ENCODE peak calls at places on chromosomes 1 and 21, in four cellular contexts. Y, G, H and T are unnamed samples. For H3K36me3, the result is how much of the 10 kb centered on the place peaks cover.

GRCh38 chr1:110084226-110085078 is 14.0 kb upstream of the ALX3 start:
- DNase-seq in Y (peak), G (peak), H (peak), T (no peak)

GRCh38 chr1:84365225-84366221 is 32.8 kb upstream of the DNASE2B start:
- DNase-seq in Y (no peak), G (peak), H (peak), T (peak)

GRCh38 chr1:26197813-26198212 is 7.4 kb downstream of the CATSPER4 start:
- DNase-seq in Y (no peak), G (no peak), H (no peak), T (no peak)

GRCh38 chr1:72623299-72623708 is 341.0 kb upstream of the NEGR1 start:
- DNase-seq in Y (no peak), G (peak), H (no peak), T (peak)

GRCh38 chr1:55959136-55959548 is 620.2 kb downstream of the PLPP3 start:
- DNase-seq in Y (no peak), G (no peak), H (no peak), T (no peak)

GRCh38 chr1:214458541-214458940 is 92.9 kb downstream of the PTPN14 start:
- DNase-seq in Y (no peak), G (no peak), H (no peak), T (no peak)

GRCh38 chr21:17387030-17387617 is 125.7 kb upstream of the CXADR start:
- DNase-seq in Y (peak), G (peak), H (no peak), T (peak)

GRCh38 chr1:12677565-12677964 is 33.7 kb downstream of the AADACL4 start:
- DNase-seq in Y (no peak), G (no peak), H (no peak), T (no peak)

GRCh38 chr1:226569879-226570547 is 21.4 kb downstream of the STUM start:
- DNase-seq in Y (peak), G (no peak), H (no peak), T (no peak)

GRCh38 chr1:202858789-202859414 is 30.0 kb downstream of the RABIF start:
- DNase-seq in Y (no peak), G (no peak), H (no peak), T (no peak)

GRCh38 chr1:235998812-235999211 is 66.1 kb downstream of the NID1 start:
- DNase-seq in Y (peak), G (no peak), H (no peak), T (no peak)

GRCh38 chr1:167289063-167289442 is 68.4 kb downstream of the POU2F1 start:
- DNase-seq in Y (no peak), G (no peak), H (no peak), T (no peak)

GRCh38 chr1:46030876-46031660 is 101.4 kb downstream of the PIK3R3 start:
- DNase-seq in Y (no peak), G (no peak), H (no peak), T (no peak)

GRCh38 chr1:164223378-164223777 is 335.6 kb upstream of the PBX1 start:
- DNase-seq in Y (no peak), G (no peak), H (no peak), T (no peak)

GRCh38 chr1:175297291-175297690 is 104.7 kb upstream of the KIAA0040 start:
- DNase-seq in Y (no peak), G (no peak), H (no peak), T (no peak)

GRCh38 chr1:19123837-19124236 is 86.2 kb downstream of the UBR4 start:
- DNase-seq in Y (no peak), G (no peak), H (no peak), T (no peak)

GRCh38 chr1:184866991-184867788 is 107.1 kb downstream of the NIBAN1 start:
- DNase-seq in Y (peak), G (peak), H (no peak), T (peak)

GRCh38 chr21:45528981-45529784 is 13.1 kb downstream of the SLC19A1 start:
- DNase-seq in Y (peak), G (no peak), H (peak), T (no peak)

GRCh38 chr1:110189181-110189580 is 20.9 kb upstream of the KCNC4 start:
- DNase-seq in Y (no peak), G (no peak), H (no peak), T (no peak)

GRCh38 chr1:185551008-185551407 is 183.2 kb upstream of the HMCN1 start:
- DNase-seq in Y (no peak), G (no peak), H (peak), T (no peak)

GRCh38 chr1:24373044-24373443 is 40.5 kb downstream of the STPG1 start:
- DNase-seq in Y (no peak), G (no peak), H (no peak), T (peak)

GRCh38 chr1:176639136-176639535 is 176.2 kb downstream of the PAPPA2 start:
- DNase-seq in Y (no peak), G (no peak), H (no peak), T (no peak)

GRCh38 chr21:43337901-43338655 is 88.9 kb downstream of the SIK1 start:
- DNase-seq in Y (no peak), G (no peak), H (no peak), T (no peak)

GRCh38 chr1:232628335-232629214 is 1.4 kb downstream of the SIPA1L2 start:
- DNase-seq in Y (no peak), G (peak), H (no peak), T (peak)

GRCh38 chr1:22930235-22930912 is 42.3 kb downstream of the LACTBL1 start:
- DNase-seq in Y (no peak), G (peak), H (peak), T (peak)

GRCh38 chr1:201511925-201512539 is 5.1 kb upstream of the CSRP1 start:
- DNase-seq in Y (no peak), G (no peak), H (peak), T (no peak)

GRCh38 chr1:16134071-16134801 is 21.6 kb downstream of the EPHA2 start:
- DNase-seq in Y (no peak), G (no peak), H (no peak), T (no peak)

GRCh38 chr1:232046531-232047283 is 420.1 kb downstream of the DISC1 start:
- DNase-seq in Y (no peak), G (no peak), H (no peak), T (peak)

GRCh38 chr1:70314706-70315304 is 39.7 kb downstream of the ANKRD13C start:
- DNase-seq in Y (no peak), G (no peak), H (no peak), T (no peak)

GRCh38 chr1:198018529-198018928 is 101.4 kb downstream of the LHX9 start:
- DNase-seq in Y (no peak), G (peak), H (no peak), T (peak)

GRCh38 chr1:7808253-7808844 is 24.3 kb downstream of the PER3 start:
- DNase-seq in Y (no peak), G (peak), H (no peak), T (peak)

GRCh38 chr1:234887026-234887910 is 241.4 kb downstream of the TOMM20 start:
- DNase-seq in Y (no peak), G (peak), H (no peak), T (peak)

GRCh38 chr1:56803561-56804156 is 15.5 kb downstream of the FYB2 start:
- DNase-seq in Y (no peak), G (peak), H (no peak), T (peak)

GRCh38 chr1:236552901-236553300 is 29.1 kb downstream of the LGALS8 start:
- DNase-seq in Y (no peak), G (no peak), H (no peak), T (peak)

GRCh38 chr1:220275430-220275829 is 3.2 kb upstream of the RAB3GAP2 start:
- DNase-seq in Y (no peak), G (no peak), H (no peak), T (no peak)

GRCh38 chr1:179748772-179749171 is 5.7 kb downstream of the FAM163A start:
- DNase-seq in Y (no peak), G (no peak), H (no peak), T (no peak)

DNA sequence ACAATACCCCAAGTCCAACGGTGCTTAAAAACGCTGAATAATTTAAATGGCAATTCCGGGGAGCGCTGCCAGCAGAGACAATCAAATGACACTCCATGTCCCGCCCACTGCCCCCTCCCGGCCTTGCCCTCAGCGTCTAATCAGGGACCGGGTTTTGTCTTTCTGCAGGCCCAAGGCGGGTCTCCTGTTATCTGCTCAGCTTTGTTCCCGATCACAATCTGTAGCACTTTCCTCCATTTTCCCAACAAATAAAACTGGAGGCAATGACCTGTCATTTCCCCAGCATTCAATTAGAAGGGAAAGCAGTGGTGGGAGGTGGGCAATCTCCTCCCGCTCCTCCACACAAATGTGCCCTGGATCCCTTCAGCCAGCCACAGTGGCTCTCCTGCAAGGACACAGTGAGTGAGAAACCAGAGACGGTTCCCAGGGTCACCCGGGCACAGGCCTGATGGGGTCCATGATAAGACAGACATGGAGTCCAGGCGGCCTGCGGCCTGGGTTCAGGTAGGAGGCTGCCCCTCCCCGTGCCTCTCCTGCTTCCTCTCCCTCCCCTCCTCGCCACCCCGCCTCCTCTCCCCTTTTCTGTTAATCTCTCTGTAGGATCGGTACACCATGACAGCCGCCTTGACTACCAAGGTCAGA is 42.6 kb upstream of the AJAP1 start:
- DNase-seq in Y (no peak), G (no peak), H (no peak), T (no peak)
- H3K4me3 ChIP-seq in Y (no peak), G (no peak), H (no peak), T (no peak)

DNA sequence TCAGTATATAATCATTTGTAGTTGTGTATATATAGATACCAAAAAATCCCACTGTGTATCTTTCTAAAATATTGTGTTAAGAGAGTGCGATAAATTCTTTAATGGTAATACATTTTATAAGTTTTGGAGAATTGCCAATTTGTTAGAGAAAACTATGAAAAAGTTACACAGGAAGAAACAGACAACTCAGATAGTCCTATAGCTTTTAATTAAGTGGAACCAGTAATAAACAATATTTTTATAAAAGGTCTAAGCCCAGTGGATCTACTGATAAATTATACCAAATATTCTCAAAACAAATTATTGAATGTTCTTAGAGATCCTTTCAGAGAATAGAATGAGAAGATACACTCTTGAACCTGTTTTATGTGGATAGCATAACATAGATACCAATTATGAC is 50.6 kb downstream of the OBSCN start:
- DNase-seq in Y (no peak), G (no peak), H (no peak), T (no peak)
- H3K36me3 ChIP-seq in Y (under half), G (under half), H (under half), T (under half)

DNA sequence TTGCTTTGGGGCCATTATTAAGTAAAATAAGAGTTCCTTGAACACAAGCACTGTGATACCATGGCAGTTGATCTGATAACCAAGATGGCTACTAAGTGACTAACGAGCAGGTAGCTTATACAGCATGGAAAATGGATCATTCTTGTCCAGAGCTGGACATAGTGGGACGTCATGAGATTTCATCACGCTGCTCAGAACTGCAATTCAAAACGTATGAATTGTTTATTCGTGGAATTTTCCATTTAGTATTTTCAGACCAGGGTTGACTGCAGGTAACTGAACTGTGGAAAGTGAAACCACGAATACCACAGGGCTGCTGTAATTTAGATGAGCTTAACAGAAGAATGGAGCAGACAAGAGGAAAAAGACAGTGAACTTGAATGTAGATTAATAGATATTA is 38.9 kb downstream of the CCDC18 start:
- DNase-seq in Y (no peak), G (no peak), H (no peak), T (no peak)
- H3K4me3 ChIP-seq in Y (peak), G (no peak), H (no peak), T (no peak)

GRCh38 chr1:170415734-170416372 is 116.1 kb upstream of the GORAB start:
- DNase-seq in Y (no peak), G (no peak), H (no peak), T (no peak)

GRCh38 chr1:170410391-170411146 is 121.4 kb upstream of the GORAB start:
- DNase-seq in Y (no peak), G (peak), H (no peak), T (peak)

DNA sequence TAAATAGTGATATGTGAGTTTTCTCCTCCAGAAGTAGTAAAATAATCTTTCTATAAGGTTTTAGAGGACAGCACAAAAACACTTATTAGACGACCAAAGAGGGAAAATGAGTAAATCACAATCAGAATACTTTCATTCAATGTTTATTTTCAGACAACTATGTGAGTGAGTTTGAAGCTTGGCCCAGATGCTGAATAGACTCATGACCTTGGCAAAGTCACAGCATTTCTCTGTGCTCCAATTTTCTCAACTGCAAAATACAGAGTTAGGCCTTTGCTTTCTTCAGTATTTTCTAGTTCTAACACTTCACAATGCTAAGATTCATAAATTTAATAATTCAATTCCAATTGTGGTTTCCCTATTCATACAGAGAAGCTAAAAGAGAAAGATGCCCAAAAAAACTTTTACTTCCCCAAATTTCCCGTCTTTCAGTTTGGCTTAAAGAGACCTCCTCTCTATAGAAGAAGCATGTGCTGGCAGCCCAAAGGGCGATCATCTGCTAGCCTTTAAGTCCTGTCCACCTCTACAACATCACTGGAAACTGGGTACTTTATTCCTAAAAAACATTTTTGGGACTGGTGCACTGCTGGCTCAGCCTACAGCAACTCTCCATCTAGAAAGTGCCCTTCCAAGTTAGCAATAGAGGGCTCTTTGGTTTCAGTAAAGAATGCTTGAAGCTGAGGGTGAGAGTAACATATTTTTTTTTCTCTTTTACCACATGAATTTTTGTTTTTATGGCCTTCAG is 116.8 kb upstream of the GORAB start:
- DNase-seq in Y (no peak), G (peak), H (no peak), T (no peak)
- H3K36me3 ChIP-seq in Y (under half), G (under half), H (under half), T (under half)

GRCh38 chr1:44786841-44787426 is 1.0 kb downstream of the BEST4 start:
- DNase-seq in Y (no peak), G (no peak), H (no peak), T (no peak)

GRCh38 chr1:44784094-44785026 is 3.6 kb downstream of the BEST4 start:
- DNase-seq in Y (peak), G (no peak), H (no peak), T (no peak)

GRCh38 chr1:44786138-44786840 is 1.7 kb downstream of the BEST4 start:
- DNase-seq in Y (peak), G (peak), H (peak), T (peak)

GRCh38 chr1:44785027-44785376 is 3.0 kb downstream of the BEST4 start:
- DNase-seq in Y (no peak), G (no peak), H (peak), T (no peak)

GRCh38 chr1:44785501-44786137 is 2.4 kb downstream of the BEST4 start:
- DNase-seq in Y (no peak), G (no peak), H (peak), T (no peak)
- H3K4me3 ChIP-seq in Y (peak), G (no peak), H (peak), T (peak)

GRCh38 chr1:74755475-74755874 is 22.5 kb downstream of the TYW3 start:
- DNase-seq in Y (no peak), G (no peak), H (no peak), T (no peak)

GRCh38 chr1:74748962-74749361 is 16.0 kb downstream of the TYW3 start:
- DNase-seq in Y (no peak), G (no peak), H (no peak), T (no peak)

GRCh38 chr1:74753104-74753503 is 20.2 kb downstream of the TYW3 start:
- DNase-seq in Y (no peak), G (no peak), H (no peak), T (no peak)
- H3K36me3 ChIP-seq in Y (under half), G (under half), H (half or more), T (under half)

GRCh38 chr1:59013276-59013927 is 229.6 kb upstream of the JUN start:
- DNase-seq in Y (no peak), G (peak), H (no peak), T (peak)
- H3K4me3 ChIP-seq in Y (no peak), G (peak), H (peak), T (no peak)

GRCh38 chr1:89472886-89473285 is 51.7 kb upstream of the LRRC8B start:
- DNase-seq in Y (no peak), G (no peak), H (no peak), T (no peak)
- H3K36me3 ChIP-seq in Y (under half), G (under half), H (under half), T (under half)

DNA sequence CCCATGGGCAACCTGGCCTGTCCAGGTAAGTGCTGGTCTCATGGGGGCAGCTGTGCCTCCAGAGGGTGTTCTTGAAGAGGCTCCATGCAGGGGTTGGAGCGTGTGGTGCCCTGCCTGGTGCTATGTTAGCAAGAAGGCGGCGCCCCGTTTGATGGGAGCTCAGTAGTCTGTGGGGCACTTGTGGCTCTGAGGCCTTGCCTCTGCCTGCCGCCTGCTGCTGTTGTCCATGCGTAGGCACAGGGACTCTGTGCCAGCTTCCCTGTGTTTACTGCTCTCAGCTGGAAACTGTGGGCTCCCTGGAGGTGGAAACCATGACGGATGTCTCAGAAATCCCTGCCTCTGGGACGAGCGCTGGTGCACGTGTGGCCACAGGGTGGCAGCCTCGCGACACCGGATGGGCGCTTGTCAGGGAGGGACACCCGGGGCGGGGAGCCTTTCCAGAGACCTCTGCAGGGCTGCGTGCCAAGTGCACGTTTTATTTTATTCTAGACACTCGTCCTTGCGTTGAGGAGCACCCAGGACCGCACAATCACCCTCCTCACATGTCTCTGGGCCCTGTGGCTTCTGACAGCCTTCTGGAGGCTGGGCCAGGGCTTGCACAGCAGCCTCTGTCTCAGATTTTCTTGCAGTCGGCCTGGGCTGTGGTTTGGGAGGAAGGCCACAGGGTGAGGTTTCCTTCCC is 27.1 kb downstream of the SNAP47 start:
- DNase-seq in Y (peak), G (peak), H (peak), T (peak)
- H3K4me3 ChIP-seq in Y (peak), G (no peak), H (peak), T (no peak)

DNA sequence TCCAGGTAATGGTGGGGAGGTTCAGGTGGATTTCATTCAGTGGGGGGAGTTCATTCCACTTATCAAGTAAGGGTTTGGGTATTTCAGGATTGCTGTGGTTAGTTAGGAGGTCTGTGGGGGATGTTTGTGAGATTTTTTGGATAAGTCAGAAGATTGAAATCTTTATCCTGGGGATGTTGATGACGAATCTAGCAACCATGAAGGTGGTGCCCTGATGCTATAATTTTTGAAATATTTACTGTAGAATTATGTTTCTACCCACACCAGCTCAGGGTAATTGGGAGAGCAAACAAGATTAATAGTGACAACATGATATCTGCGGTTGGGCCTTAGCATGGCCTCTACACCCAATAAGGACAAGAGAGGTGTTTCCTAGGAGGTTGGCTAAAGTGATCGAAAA is 28.3 kb downstream of the SUCO start:
- DNase-seq in Y (no peak), G (peak), H (no peak), T (no peak)
- H3K36me3 ChIP-seq in Y (under half), G (under half), H (under half), T (under half)